ENCODE peak calls at places on chromosomes 1 and 21, in ten cellular contexts. One of them, this sample, is unnamed. For H3K4me1, the result is how much of the 10 kb centered on the place peaks cover.

GRCh38 chr1:222909586-222909985 is 94.7 kb downstream of the DISP1 start:
- DNase-seq in heart left ventricle: peak
- DNase-seq in heart right ventricle: peak
- DNase-seq in neural progenitor cell: no peak
- DNase-seq in psoas muscle: peak
- DNase-seq in neuronal stem cell: no peak
- DNase-seq in adrenal gland: peak
- DNase-seq in uterus: no peak
- DNase-seq in effector memory CD4-positive, alpha-beta T cell: no peak
- DNase-seq in tibial nerve: no peak
- DNase-seq in this sample: no peak

GRCh38 chr1:33093004-33093403 is 12.1 kb downstream of the AZIN2 start:
- DNase-seq in heart left ventricle: no peak
- DNase-seq in heart right ventricle: no peak
- DNase-seq in neural progenitor cell: peak
- DNase-seq in psoas muscle: no peak
- DNase-seq in neuronal stem cell: no peak
- DNase-seq in adrenal gland: no peak
- DNase-seq in uterus: no peak
- DNase-seq in effector memory CD4-positive, alpha-beta T cell: no peak
- DNase-seq in tibial nerve: no peak
- DNase-seq in this sample: no peak

GRCh38 chr1:235021321-235021720 is 107.3 kb downstream of the TOMM20 start:
- DNase-seq in heart left ventricle: no peak
- DNase-seq in heart right ventricle: no peak
- DNase-seq in neural progenitor cell: no peak
- DNase-seq in psoas muscle: no peak
- DNase-seq in neuronal stem cell: no peak
- DNase-seq in adrenal gland: peak
- DNase-seq in uterus: peak
- DNase-seq in effector memory CD4-positive, alpha-beta T cell: no peak
- DNase-seq in tibial nerve: no peak
- DNase-seq in this sample: no peak

GRCh38 chr1:61237147-61237546 is 154.8 kb downstream of the NFIA start:
- DNase-seq in heart left ventricle: no peak
- DNase-seq in heart right ventricle: no peak
- DNase-seq in neural progenitor cell: no peak
- DNase-seq in psoas muscle: no peak
- DNase-seq in neuronal stem cell: no peak
- DNase-seq in adrenal gland: no peak
- DNase-seq in uterus: no peak
- DNase-seq in effector memory CD4-positive, alpha-beta T cell: no peak
- DNase-seq in tibial nerve: no peak
- DNase-seq in this sample: no peak

GRCh38 chr1:224851210-224851849 is 78.1 kb upstream of the DNAH14 start:
- DNase-seq in heart left ventricle: peak
- DNase-seq in heart right ventricle: peak
- DNase-seq in neural progenitor cell: peak
- DNase-seq in psoas muscle: peak
- DNase-seq in neuronal stem cell: peak
- DNase-seq in adrenal gland: peak
- DNase-seq in uterus: no peak
- DNase-seq in effector memory CD4-positive, alpha-beta T cell: peak
- DNase-seq in tibial nerve: no peak
- DNase-seq in this sample: peak

GRCh38 chr21:28538987-28539622 is 453.6 kb downstream of the LTN1 start:
- DNase-seq in heart left ventricle: no peak
- DNase-seq in heart right ventricle: no peak
- DNase-seq in neural progenitor cell: no peak
- DNase-seq in psoas muscle: no peak
- DNase-seq in neuronal stem cell: no peak
- DNase-seq in adrenal gland: no peak
- DNase-seq in uterus: no peak
- DNase-seq in effector memory CD4-positive, alpha-beta T cell: no peak
- DNase-seq in tibial nerve: no peak
- DNase-seq in this sample: no peak

GRCh38 chr1:80217377-80217986 is 1211.0 kb upstream of the ADGRL4 start:
- DNase-seq in heart left ventricle: no peak
- DNase-seq in heart right ventricle: no peak
- DNase-seq in neural progenitor cell: peak
- DNase-seq in psoas muscle: no peak
- DNase-seq in neuronal stem cell: peak
- DNase-seq in adrenal gland: peak
- DNase-seq in uterus: no peak
- DNase-seq in effector memory CD4-positive, alpha-beta T cell: no peak
- DNase-seq in tibial nerve: no peak
- DNase-seq in this sample: no peak

GRCh38 chr1:236872075-236872666 is 77.1 kb downstream of the MTR start:
- DNase-seq in heart left ventricle: no peak
- DNase-seq in heart right ventricle: no peak
- DNase-seq in neural progenitor cell: no peak
- DNase-seq in psoas muscle: no peak
- DNase-seq in neuronal stem cell: no peak
- DNase-seq in adrenal gland: no peak
- DNase-seq in uterus: no peak
- DNase-seq in effector memory CD4-positive, alpha-beta T cell: no peak
- DNase-seq in tibial nerve: no peak
- DNase-seq in this sample: no peak

GRCh38 chr1:156860639-156861423 is at the start of gene NTRK1:
- DNase-seq in heart left ventricle: peak
- DNase-seq in heart right ventricle: peak
- DNase-seq in neural progenitor cell: peak
- DNase-seq in psoas muscle: no peak
- DNase-seq in neuronal stem cell: no peak
- DNase-seq in adrenal gland: no peak
- DNase-seq in uterus: peak
- DNase-seq in effector memory CD4-positive, alpha-beta T cell: peak
- DNase-seq in tibial nerve: no peak
- DNase-seq in this sample: peak

DNA sequence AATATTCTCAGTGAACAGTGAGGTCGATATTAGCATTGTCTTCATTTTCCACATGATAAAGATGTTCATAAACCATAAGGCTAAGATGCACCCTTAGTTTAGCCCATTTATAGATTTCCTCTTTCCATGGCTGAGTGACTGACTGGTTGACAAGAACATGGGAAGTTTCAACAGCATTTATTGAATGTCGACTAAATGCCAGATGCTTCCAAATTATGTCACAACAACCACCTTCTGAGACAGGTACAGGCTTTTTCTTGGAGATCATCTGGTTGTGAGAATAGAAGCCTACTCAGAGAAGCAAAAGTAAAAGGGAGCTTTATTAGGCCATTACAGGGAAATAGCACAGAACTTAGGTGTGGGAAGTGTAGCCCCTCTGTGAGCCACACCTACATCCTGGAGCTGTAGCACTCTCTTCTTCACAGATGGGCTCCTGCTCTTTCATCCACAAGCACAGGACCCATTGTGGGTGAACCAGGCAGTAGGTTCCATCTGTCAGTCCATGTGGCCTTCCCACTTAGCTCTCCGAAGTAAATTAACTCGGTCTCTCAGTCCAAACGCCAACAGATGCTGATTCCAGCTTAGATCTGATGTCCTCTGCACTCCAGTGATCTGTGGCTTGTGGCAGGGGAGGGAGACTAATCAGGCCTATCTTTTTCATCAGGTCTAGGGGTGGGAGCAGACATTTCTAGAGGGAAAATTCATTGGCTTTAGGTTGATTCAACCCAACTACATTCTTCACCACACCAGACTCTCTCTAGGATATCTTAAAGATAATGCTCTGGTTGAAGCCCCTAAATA is 14.3 kb downstream of the ATP2B4 start:
- DNase-seq in heart left ventricle: no peak
- DNase-seq in heart right ventricle: no peak
- DNase-seq in neural progenitor cell: no peak
- DNase-seq in psoas muscle: no peak
- DNase-seq in neuronal stem cell: no peak
- DNase-seq in adrenal gland: no peak
- DNase-seq in uterus: no peak
- DNase-seq in effector memory CD4-positive, alpha-beta T cell: no peak
- DNase-seq in tibial nerve: no peak
- DNase-seq in this sample: no peak
- H3K4me1 ChIP-seq in heart left ventricle: half or more
- H3K4me1 ChIP-seq in heart right ventricle: under half
- H3K4me1 ChIP-seq in neural progenitor cell: under half
- H3K4me1 ChIP-seq in psoas muscle: under half
- H3K4me1 ChIP-seq in neuronal stem cell: under half
- H3K4me1 ChIP-seq in adrenal gland: under half
- H3K4me1 ChIP-seq in uterus: under half
- H3K4me1 ChIP-seq in effector memory CD4-positive, alpha-beta T cell: under half
- H3K4me1 ChIP-seq in tibial nerve: under half
- H3K4me1 ChIP-seq in this sample: under half

GRCh38 chr1:77945345-77945744 is 33.5 kb downstream of the FUBP1 start:
- DNase-seq in heart left ventricle: no peak
- DNase-seq in heart right ventricle: no peak
- DNase-seq in neural progenitor cell: no peak
- DNase-seq in psoas muscle: no peak
- DNase-seq in neuronal stem cell: no peak
- DNase-seq in adrenal gland: no peak
- DNase-seq in uterus: no peak
- DNase-seq in effector memory CD4-positive, alpha-beta T cell: no peak
- DNase-seq in tibial nerve: no peak
- DNase-seq in this sample: no peak
- H3K27ac ChIP-seq in heart left ventricle: no peak
- H3K27ac ChIP-seq in heart right ventricle: no peak
- H3K27ac ChIP-seq in neural progenitor cell: peak
- H3K27ac ChIP-seq in psoas muscle: no peak
- H3K27ac ChIP-seq in neuronal stem cell: no peak
- H3K27ac ChIP-seq in adrenal gland: no peak
- H3K27ac ChIP-seq in uterus: no peak
- H3K27ac ChIP-seq in effector memory CD4-positive, alpha-beta T cell: no peak
- H3K27ac ChIP-seq in tibial nerve: no peak
- H3K27ac ChIP-seq in this sample: no peak

GRCh38 chr21:45557611-45558043 is 15.4 kb upstream of the SLC19A1 start:
- DNase-seq in heart left ventricle: no peak
- DNase-seq in heart right ventricle: no peak
- DNase-seq in neural progenitor cell: no peak
- DNase-seq in psoas muscle: peak
- DNase-seq in neuronal stem cell: no peak
- DNase-seq in adrenal gland: no peak
- DNase-seq in uterus: no peak
- DNase-seq in effector memory CD4-positive, alpha-beta T cell: no peak
- DNase-seq in tibial nerve: no peak
- DNase-seq in this sample: no peak

GRCh38 chr21:45556645-45557601 is 14.7 kb upstream of the SLC19A1 start:
- DNase-seq in heart left ventricle: no peak
- DNase-seq in heart right ventricle: no peak
- DNase-seq in neural progenitor cell: no peak
- DNase-seq in psoas muscle: peak
- DNase-seq in neuronal stem cell: no peak
- DNase-seq in adrenal gland: no peak
- DNase-seq in uterus: no peak
- DNase-seq in effector memory CD4-positive, alpha-beta T cell: no peak
- DNase-seq in tibial nerve: no peak
- DNase-seq in this sample: no peak

GRCh38 chr21:45555557-45556301 is 13.5 kb upstream of the SLC19A1 start:
- DNase-seq in heart left ventricle: no peak
- DNase-seq in heart right ventricle: peak
- DNase-seq in neural progenitor cell: peak
- DNase-seq in psoas muscle: peak
- DNase-seq in neuronal stem cell: peak
- DNase-seq in adrenal gland: peak
- DNase-seq in uterus: peak
- DNase-seq in effector memory CD4-positive, alpha-beta T cell: peak
- DNase-seq in tibial nerve: peak
- DNase-seq in this sample: peak

GRCh38 chr21:45555251-45555556 is 13.0 kb upstream of the SLC19A1 start:
- DNase-seq in heart left ventricle: no peak
- DNase-seq in heart right ventricle: no peak
- DNase-seq in neural progenitor cell: no peak
- DNase-seq in psoas muscle: no peak
- DNase-seq in neuronal stem cell: no peak
- DNase-seq in adrenal gland: no peak
- DNase-seq in uterus: no peak
- DNase-seq in effector memory CD4-positive, alpha-beta T cell: no peak
- DNase-seq in tibial nerve: no peak
- DNase-seq in this sample: no peak

GRCh38 chr21:45556302-45556644 is 14.0 kb upstream of the SLC19A1 start:
- DNase-seq in heart left ventricle: no peak
- DNase-seq in heart right ventricle: no peak
- DNase-seq in neural progenitor cell: no peak
- DNase-seq in psoas muscle: no peak
- DNase-seq in neuronal stem cell: no peak
- DNase-seq in adrenal gland: no peak
- DNase-seq in uterus: no peak
- DNase-seq in effector memory CD4-positive, alpha-beta T cell: no peak
- DNase-seq in tibial nerve: no peak
- DNase-seq in this sample: no peak
- H3K4me3 ChIP-seq in heart left ventricle: no peak
- H3K4me3 ChIP-seq in heart right ventricle: peak
- H3K4me3 ChIP-seq in neural progenitor cell: no peak
- H3K4me3 ChIP-seq in psoas muscle: peak
- H3K4me3 ChIP-seq in neuronal stem cell: no peak
- H3K4me3 ChIP-seq in adrenal gland: no peak
- H3K4me3 ChIP-seq in uterus: peak
- H3K4me3 ChIP-seq in effector memory CD4-positive, alpha-beta T cell: no peak
- H3K4me3 ChIP-seq in tibial nerve: peak
- H3K4me3 ChIP-seq in this sample: no peak

DNA sequence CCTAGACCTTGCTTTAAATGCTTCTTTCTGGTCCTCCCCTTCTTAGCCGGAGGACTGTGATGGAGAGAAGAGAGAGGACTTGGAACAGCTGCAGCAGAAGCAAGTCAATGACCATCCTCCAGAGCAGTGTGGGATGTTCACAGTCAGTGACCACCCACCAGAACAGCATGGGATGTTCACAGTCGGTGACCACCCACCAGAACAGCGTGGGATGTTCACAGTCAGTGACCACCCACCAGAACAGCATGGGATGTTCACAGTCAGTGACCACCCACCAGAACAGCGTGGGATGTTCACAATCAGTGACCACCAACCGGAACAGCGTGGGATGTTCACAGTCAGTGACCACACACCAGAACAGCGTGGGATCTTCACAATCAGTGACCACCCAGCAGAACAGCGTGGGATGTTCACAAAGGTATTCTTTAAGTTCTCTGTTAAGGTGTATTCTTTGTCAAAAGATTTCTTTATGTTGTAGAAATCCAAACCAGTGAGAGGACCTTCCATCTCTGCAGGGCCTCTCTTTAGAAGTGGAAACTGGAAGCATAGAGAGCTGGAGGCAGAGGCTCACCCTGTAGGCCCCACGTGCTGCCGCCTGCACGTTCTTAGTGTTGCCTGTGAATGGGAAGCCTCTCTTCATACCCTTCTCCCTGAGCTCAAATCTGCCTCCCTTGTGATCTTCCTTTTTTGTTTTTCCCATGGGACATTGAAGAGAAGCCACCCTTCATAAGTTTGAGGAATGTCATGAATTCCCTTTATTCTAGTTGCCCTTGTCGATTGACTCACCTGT is 10.6 kb downstream of the PCNT start:
- DNase-seq in heart left ventricle: no peak
- DNase-seq in heart right ventricle: no peak
- DNase-seq in neural progenitor cell: no peak
- DNase-seq in psoas muscle: no peak
- DNase-seq in neuronal stem cell: no peak
- DNase-seq in adrenal gland: no peak
- DNase-seq in uterus: no peak
- DNase-seq in effector memory CD4-positive, alpha-beta T cell: no peak
- DNase-seq in tibial nerve: no peak
- DNase-seq in this sample: no peak
- H3K4me1 ChIP-seq in heart left ventricle: under half
- H3K4me1 ChIP-seq in heart right ventricle: under half
- H3K4me1 ChIP-seq in neural progenitor cell: under half
- H3K4me1 ChIP-seq in psoas muscle: under half
- H3K4me1 ChIP-seq in neuronal stem cell: under half
- H3K4me1 ChIP-seq in adrenal gland: under half
- H3K4me1 ChIP-seq in uterus: under half
- H3K4me1 ChIP-seq in effector memory CD4-positive, alpha-beta T cell: under half
- H3K4me1 ChIP-seq in tibial nerve: under half
- H3K4me1 ChIP-seq in this sample: under half

This sample was measured in body of pancreas.